ENCODE peak calls at places on chromosomes 1 and 21, in seven cellular contexts. T is left lung, N is sigmoid colon, Y is lower leg skin, S is Panc1, H is HFF-Myc, P is tibial artery. K is an unnamed sample.
A peak's percentile ranks its signal among the peaks of the same experiment; 100 is the strongest.

GRCh38 chr1:168373869-168374268 is 93.2 kb downstream of the TBX19 start:
- DNase-seq in N (no peak), T (no peak), H (no peak), S (no peak), Y (no peak), P (no peak), K (no peak)

GRCh38 chr1:86409416-86410021 is 13.4 kb upstream of the ODF2L start:
- DNase-seq in Y (no peak), N (no peak), S (no peak), H (no peak), T (peak; percentile 82), P (no peak), K (no peak)

GRCh38 chr1:152000989-152001630 is 7.5 kb upstream of the S100A10 start:
- DNase-seq in H (no peak), Y (peak; percentile 41), N (no peak), S (no peak), T (no peak), P (no peak), K (no peak)

GRCh38 chr1:9688599-9688998 is 37.1 kb downstream of the PIK3CD start:
- DNase-seq in T (no peak), S (no peak), N (no peak), P (no peak), Y (no peak), H (no peak), K (no peak)

GRCh38 chr1:18805116-18805515 is 54.3 kb downstream of the TAS1R2 start:
- DNase-seq in Y (no peak), S (no peak), H (no peak), N (no peak), P (no peak), T (no peak), K (no peak)

GRCh38 chr1:28565040-28565439 is 12.2 kb downstream of the TRNAU1AP start:
- DNase-seq in P (no peak), H (no peak), N (no peak), S (no peak), Y (no peak), T (no peak), K (no peak)

GRCh38 chr1:248696261-248696660 is 6.3 kb downstream of the OR14I1 start:
- DNase-seq in H (no peak), Y (no peak), N (no peak), P (no peak), T (no peak), S (no peak), K (no peak)

GRCh38 chr1:160953030-160953429 is 1.6 kb downstream of the ITLN2 start:
- DNase-seq in H (no peak), T (no peak), P (peak; percentile 34), N (no peak), Y (no peak), S (no peak), K (no peak)

GRCh38 chr1:202639500-202639899 is 70.8 kb downstream of the SYT2 start:
- DNase-seq in Y (no peak), H (no peak), T (no peak), P (no peak), N (no peak), S (no peak), K (no peak)

GRCh38 chr1:38135621-38136414 is 89.2 kb upstream of the POU3F1 start:
- DNase-seq in H (no peak), P (no peak), S (no peak), Y (no peak), T (no peak), N (no peak), K (no peak)

GRCh38 chr1:62240651-62241050 is 46.0 kb downstream of the L1TD1 start:
- DNase-seq in H (no peak), Y (no peak), S (no peak), P (no peak), T (no peak), N (no peak), K (no peak)

GRCh38 chr1:41493626-41494350 is 9.3 kb upstream of the EDN2 start:
- DNase-seq in N (no peak), H (no peak), Y (no peak), T (peak; percentile 58), P (no peak), S (no peak), K (no peak)

GRCh38 chr1:167601442-167602380 is 28.3 kb upstream of the RCSD1 start:
- DNase-seq in Y (peak; percentile 47), N (peak; percentile 72), P (peak; percentile 67), S (no peak), H (no peak), T (peak; percentile 84), K (no peak)

GRCh38 chr1:42177551-42177981 is 13.0 kb upstream of the GUCA2A start:
- DNase-seq in Y (no peak), P (no peak), S (no peak), T (peak; percentile 75), H (peak; percentile 54), N (no peak), K (peak; percentile 64)

GRCh38 chr1:109892476-109893368 is 17.9 kb upstream of the CSF1 start:
- DNase-seq in P (no peak), N (no peak), H (no peak), S (no peak), Y (no peak), T (no peak), K (no peak)

GRCh38 chr1:156499703-156500577 is 635 bp downstream of the MEF2D start:
- DNase-seq in H (no peak), Y (peak; percentile 51), S (no peak), T (no peak), P (peak; percentile 69), N (peak; percentile 88), K (no peak)

GRCh38 chr21:25912402-25912746 is 177.6 kb downstream of the GABPA start:
- DNase-seq in N (no peak), P (no peak), H (no peak), Y (no peak), S (no peak), T (no peak), K (no peak)

GRCh38 chr21:36089946-36090345 is 20.1 kb downstream of the CBR1 start:
- DNase-seq in Y (no peak), S (no peak), N (no peak), P (no peak), T (no peak), H (no peak), K (no peak)

GRCh38 chr1:230992100-230992774 is 13.3 kb downstream of the ARV1 start:
- DNase-seq in N (no peak), T (no peak), S (no peak), P (no peak), H (no peak), Y (no peak), K (no peak)

GRCh38 chr1:197557302-197557701 is 218.0 kb downstream of the DENND1B start:
- DNase-seq in H (no peak), Y (no peak), N (no peak), P (no peak), T (no peak), S (peak; percentile 4), K (no peak)

GRCh38 chr1:167734841-167735240 is 13.1 kb downstream of the MPZL1 start:
- DNase-seq in N (no peak), Y (no peak), H (no peak), T (no peak), S (no peak), P (no peak), K (no peak)

GRCh38 chr1:9992910-9993309 is 4.1 kb upstream of the RBP7 start:
- DNase-seq in Y (no peak), S (no peak), P (no peak), H (no peak), T (peak; percentile 10), N (no peak), K (no peak)

GRCh38 chr1:4655674-4656532 is 1.5 kb downstream of the AJAP1 start:
- DNase-seq in Y (peak; percentile 28), H (peak; percentile 5), T (no peak), S (no peak), N (peak; percentile 73), P (no peak), K (no peak)

GRCh38 chr1:156961709-156962108 is 41.3 kb downstream of the LRRC71 start:
- DNase-seq in Y (no peak), P (no peak), H (no peak), N (no peak), S (no peak), T (no peak), K (no peak)

GRCh38 chr1:11354893-11355593 is 82.0 kb downstream of the UBIAD1 start:
- DNase-seq in H (no peak), T (no peak), Y (no peak), P (no peak), S (no peak), N (no peak), K (no peak)

GRCh38 chr1:85849660-85850059 is 141.4 kb upstream of the ZNHIT6 start:
- DNase-seq in N (no peak), H (no peak), Y (no peak), S (no peak), P (no peak), T (no peak), K (no peak)

GRCh38 chr1:227318852-227319607 is 738 bp upstream of the CDC42BPA start:
- DNase-seq in H (no peak), P (peak; percentile 50), T (no peak), Y (peak; percentile 30), S (no peak), N (peak; percentile 76), K (no peak)

GRCh38 chr1:12616709-12617373 is 1.2 kb downstream of the DHRS3 start:
- DNase-seq in S (no peak), H (no peak), Y (no peak), N (peak; percentile 81), T (peak; percentile 84), P (no peak), K (no peak)

GRCh38 chr1:201745023-201745422 is 83.9 kb upstream of the IPO9 start:
- DNase-seq in Y (no peak), T (no peak), N (no peak), S (no peak), H (no peak), P (no peak), K (no peak)

GRCh38 chr1:2200308-2200943 is 5.9 kb upstream of the FAAP20 start:
- DNase-seq in H (no peak), T (peak; percentile 45), Y (no peak), S (no peak), P (no peak), N (no peak), K (no peak)
- H3K4me3 ChIP-seq in H (no peak overlapping the region), T (peak overlapping the region; percentile 46), Y (no peak overlapping the region), S (peak overlapping the region; percentile 96), P (peak overlapping the region; percentile 56), N (no peak overlapping the region), K (no peak overlapping the region)

GRCh38 chr1:23596382-23597358 is 37.4 kb upstream of the ID3 start:
- DNase-seq in H (no peak), Y (no peak), N (no peak), S (no peak), P (no peak), T (no peak), K (no peak)
- TF ChIP-seq CTCF in H (no peak), Y (no peak), N (no peak), S (no peak), P (no peak), T (no peak), K (no peak)

GRCh38 chr1:43711049-43711448 is 3.7 kb downstream of the ST3GAL3 start:
- DNase-seq in N (no peak), H (no peak), T (no peak), S (peak; percentile 43), Y (no peak), P (no peak), K (no peak)
- H3K4me3 ChIP-seq in N (no peak overlapping the region), H (no peak overlapping the region), T (no peak overlapping the region), S (no peak overlapping the region), Y (no peak overlapping the region), P (no peak overlapping the region), K (no peak overlapping the region)

DNA sequence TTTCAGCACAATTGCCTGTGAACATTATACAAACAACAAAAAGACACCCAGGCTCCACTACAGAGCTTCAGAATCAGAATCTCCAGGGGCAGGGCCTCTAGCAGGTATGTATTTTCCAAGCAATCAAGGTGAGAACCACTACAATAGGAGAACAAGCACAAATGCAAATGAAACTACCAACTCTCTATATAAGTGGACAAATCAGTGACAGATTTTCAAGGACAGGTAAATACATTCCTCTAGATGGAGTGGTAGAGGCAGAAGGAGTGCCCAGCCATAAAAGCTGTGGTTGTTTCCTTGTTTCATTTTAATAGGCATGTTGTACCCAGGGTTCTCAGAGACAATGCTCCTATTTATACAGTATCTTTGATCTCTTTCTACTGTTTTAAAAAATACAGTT is 20.1 kb upstream of the CCDC17 start:
- DNase-seq in H (no peak), S (no peak), T (no peak), N (no peak), Y (no peak), P (no peak), K (no peak)
- TF ChIP-seq CTCF in H (no peak), S (peak; percentile 29), T (no peak), N (no peak), Y (no peak), P (no peak), K (peak; percentile 9)

K was measured in astrocyte of the cerebellum.